ENCODE peak calls at places on chromosomes 6 and 20, in five cellular contexts. W is pancreas; C is stimulated activated CD8-positive, alpha-beta memory T cell treated with anti-CD3 and anti-CD28 coated beads, Interleukin-12 subunit alpha, Interleukin-12 subunit beta, amount 100 ng/mL, for 4 hours; F is NCI-H2029; U is ELR. R is an unnamed sample.

GRCh38 chr6:1763411-1763810 is 153.7 kb downstream of the FOXC1 start:
- DNase-seq in W (no peak), C (no peak), F (no peak), U (no peak), R (no peak)

GRCh38 chr6:45675634-45676033 is 297.9 kb upstream of the SUPT3H start:
- DNase-seq in C (no peak), U (no peak), W (no peak), F (no peak), R (no peak)

GRCh38 chr6:25369450-25370086 is 90.4 kb downstream of the CARMIL1 start:
- DNase-seq in F (peak; percentile 88), C (no peak), U (no peak), W (peak; percentile 43), R (no peak)

GRCh38 chr6:89351632-89352328 is 742 bp downstream of the UBE2J1 start:
- DNase-seq in F (no peak), U (peak; percentile 18), C (no peak), W (no peak), R (no peak)

GRCh38 chr6:40999498-41000070 is 39.4 kb downstream of the UNC5CL start:
- DNase-seq in U (peak; percentile 62), C (no peak), F (no peak), W (peak; percentile 82), R (no peak)

GRCh38 chr20:50859161-50859560 is 64.3 kb downstream of the BCAS4 start:
- DNase-seq in C (no peak), U (no peak), W (no peak), F (no peak), R (no peak)

GRCh38 chr6:14721103-14721758 is 524.6 kb upstream of the JARID2 start:
- DNase-seq in W (no peak), U (no peak), C (no peak), F (no peak), R (no peak)

GRCh38 chr6:98946877-98947410 is 802 bp downstream of the FBXL4 start:
- DNase-seq in U (peak; percentile 49), C (peak; percentile 3), F (peak; percentile 83), W (peak; percentile 47), R (peak; percentile 17)

GRCh38 chr20:23161968-23162696 is 76.0 kb upstream of the CD93 start:
- DNase-seq in C (no peak), W (peak; percentile 43), U (no peak), F (peak; percentile 99), R (no peak)

GRCh38 chr6:169019727-169020491 is 233.7 kb downstream of the THBS2 start:
- DNase-seq in U (peak; percentile 56), C (no peak), W (no peak), F (no peak), R (no peak)

GRCh38 chr6:99114769-99115406 is 167.1 kb upstream of the FBXL4 start:
- DNase-seq in W (peak; percentile 20), U (no peak), C (no peak), F (no peak), R (no peak)

GRCh38 chr6:52647199-52647598 is 23.7 kb upstream of the TMEM14A start:
- DNase-seq in U (peak; percentile 78), C (no peak), W (no peak), F (no peak), R (no peak)

GRCh38 chr6:13089296-13089994 is 238.9 kb downstream of the TBC1D7 start:
- DNase-seq in U (peak; percentile 62), F (no peak), C (no peak), W (no peak), R (no peak)

GRCh38 chr20:62578294-62578897 is 63.9 kb upstream of the SLCO4A1 start:
- DNase-seq in U (peak; percentile 27), F (no peak), W (no peak), C (no peak), R (no peak)

GRCh38 chr6:152457949-152458624 is 179.1 kb downstream of the SYNE1 start:
- DNase-seq in C (no peak), W (no peak), F (no peak), U (no peak), R (no peak)

GRCh38 chr6:3140201-3140600 is 17.1 kb downstream of the TUBB2A start:
- DNase-seq in U (no peak), C (no peak), F (no peak), W (no peak), R (no peak)

GRCh38 chr6:31791324-31792089 is 4.0 kb downstream of the VARS1 start:
- DNase-seq in W (no peak), U (peak; percentile 75), F (no peak), C (no peak), R (no peak)

GRCh38 chr6:155523821-155524238 is 68.2 kb upstream of the NOX3 start:
- DNase-seq in W (no peak), F (no peak), C (no peak), U (no peak), R (no peak)

R was measured in activated gamma-delta T cell treated with anti-CD3 and anti-CD28 coated beads, Interleukin-2, amount 50 U/mL, for 16 hours.